ENCODE peak calls at places on chromosomes 13 and 19, in four cellular contexts. Y is ascending aorta, D is lower leg skin, H is fibroblast of villous mesenchyme. V is an unnamed sample.

GRCh38 chr13:34340534-34340933 is 522.6 kb downstream of the RFC3 start:
- DNase-seq in Y (no peak), D (peak; percentile 53), H (peak; percentile 29), V (no peak)

GRCh38 chr13:74452881-74453280 is 318.7 kb upstream of the KLF12 start:
- DNase-seq in Y (no peak), D (no peak), H (no peak), V (no peak)

GRCh38 chr13:38350114-38350617 is 515 bp downstream of the UFM1 start:
- DNase-seq in H (peak; percentile 65), D (peak; percentile 59), Y (peak; percentile 81), V (peak; percentile 69)

GRCh38 chr13:29754486-29754806 is 96.0 kb downstream of the UBL3 start:
- DNase-seq in H (peak; percentile 48), Y (no peak), D (no peak), V (no peak)

GRCh38 chr19:55441319-55441691 is 1.8 kb downstream of the SHISA7 start:
- DNase-seq in D (no peak), Y (no peak), H (no peak), V (no peak)

GRCh38 chr13:74046461-74046860 is 87.7 kb downstream of the KLF12 start:
- DNase-seq in Y (no peak), D (no peak), H (no peak), V (no peak)

GRCh38 chr19:44846455-44847143 is 502 bp downstream of the NECTIN2 start:
- DNase-seq in Y (no peak), D (peak; percentile 52), H (peak; percentile 47), V (no peak)

GRCh38 chr19:50870417-50871089 is 2.7 kb upstream of the KLK2 start:
- DNase-seq in Y (no peak), H (no peak), D (no peak), V (no peak)

GRCh38 chr19:46787331-46788100 is 878 bp downstream of the SLC1A5 start:
- DNase-seq in H (peak; percentile 78), Y (peak; percentile 76), D (peak; percentile 40), V (no peak)

GRCh38 chr13:20461481-20461859 is 64.2 kb downstream of the CRYL1 start:
- DNase-seq in Y (no peak), D (no peak), H (peak; percentile 30), V (no peak)

GRCh38 chr13:79295906-79296564 is 110.0 kb downstream of the RBM26 start:
- DNase-seq in Y (no peak), H (no peak), D (no peak), V (no peak)

GRCh38 chr19:3547301-3547731 is 8.3 kb downstream of the TEKTIP1 start:
- DNase-seq in Y (no peak), H (no peak), D (no peak), V (no peak)

GRCh38 chr13:30142502-30143211 is 164.7 kb downstream of the KATNAL1 start:
- DNase-seq in H (peak; percentile 99), Y (no peak), D (peak; percentile 61), V (no peak)

GRCh38 chr19:57709616-57710015 is 612 bp upstream of the ZNF154 start:
- DNase-seq in H (no peak), D (no peak), Y (no peak), V (no peak)

GRCh38 chr19:41994994-41995958 is 1.2 kb upstream of the ATP1A3 start:
- DNase-seq in Y (no peak), D (no peak), H (no peak), V (no peak)

GRCh38 chr19:47036233-47036651 is 12.2 kb downstream of the TMEM160 start:
- DNase-seq in D (no peak), Y (no peak), H (no peak), V (no peak)

GRCh38 chr19:35555301-35556005 is 8.0 kb downstream of the ATP4A start:
- DNase-seq in H (peak; percentile 27), Y (no peak), D (no peak), V (no peak)

GRCh38 chr19:30567535-30568232 is 195.5 kb downstream of the ZNF536 start:
- DNase-seq in H (no peak), D (no peak), Y (no peak), V (no peak)

GRCh38 chr13:40102854-40103253 is 447.4 kb downstream of the COG6 start:
- DNase-seq in D (no peak), H (peak; percentile 53), Y (no peak), V (peak; percentile 24)

GRCh38 chr13:100213576-100213975 is 124.7 kb downstream of the PCCA start:
- DNase-seq in H (no peak), Y (no peak), D (no peak), V (no peak)

GRCh38 chr19:30240904-30241695 is 131.1 kb upstream of the ZNF536 start:
- DNase-seq in H (no peak), D (no peak), Y (no peak), V (no peak)

GRCh38 chr19:41230067-41230857 is 11.2 kb downstream of the AXL start:
- DNase-seq in Y (no peak), D (no peak), H (no peak), V (no peak)

GRCh38 chr13:58247080-58247479 is 615.5 kb downstream of the PCDH17 start:
- DNase-seq in D (no peak), H (no peak), Y (no peak), V (no peak)

GRCh38 chr13:21149568-21149967 is 26.8 kb downstream of the SKA3 start:
- DNase-seq in D (no peak), H (no peak), Y (no peak), V (no peak)

GRCh38 chr13:93345061-93345460 is 118.5 kb downstream of the GPC6 start:
- DNase-seq in Y (no peak), H (peak; percentile 17), D (no peak), V (no peak)

GRCh38 chr13:93690139-93690538 is 463.5 kb downstream of the GPC6 start:
- DNase-seq in Y (no peak), D (no peak), H (peak; percentile 55), V (no peak)

GRCh38 chr13:39600766-39601165 is 2.2 kb downstream of the LHFPL6 start:
- DNase-seq in D (no peak), H (no peak), Y (peak; percentile 72), V (no peak)

GRCh38 chr13:65597839-65598818 is 1632.0 kb downstream of the PCDH9 start:
- DNase-seq in D (no peak), Y (no peak), H (peak; percentile 24), V (no peak)

GRCh38 chr13:102729560-102730275 is 34.9 kb upstream of the METTL21C start:
- DNase-seq in Y (no peak), H (peak; percentile 42), D (no peak), V (no peak)

GRCh38 chr13:29160862-29161261 is 340.7 kb downstream of the MTUS2 start:
- DNase-seq in Y (no peak), H (no peak), D (no peak), V (no peak)

GRCh38 chr19:39413269-39413902 is 917 bp downstream of the PLEKHG2 start:
- DNase-seq in D (peak; percentile 59), Y (peak; percentile 88), H (peak; percentile 70), V (no peak)

GRCh38 chr13:21435710-21436151 is 23.4 kb downstream of the ZDHHC20 start:
- DNase-seq in D (peak; percentile 79), Y (no peak), H (peak; percentile 87), V (no peak)

GRCh38 chr19:3358919-3359849 is 7.2 kb upstream of the NFIC start:
- DNase-seq in H (peak; percentile 66), Y (peak; percentile 81), D (no peak), V (no peak)

GRCh38 chr19:48419158-48419920 is 25.9 kb downstream of the GRIN2D start:
- DNase-seq in Y (no peak), D (no peak), H (peak; percentile 29), V (no peak)

GRCh38 chr13:67229438-67230242 is 496 bp downstream of the PCDH9 start:
- DNase-seq in H (peak; percentile 1), Y (no peak), D (no peak), V (no peak)

GRCh38 chr13:27354379-27354778 is 70.0 kb upstream of the GTF3A start:
- DNase-seq in H (peak; percentile 44), Y (no peak), D (no peak), V (no peak)

GRCh38 chr19:39927076-39927475 is 7.4 kb downstream of the FCGBP start:
- DNase-seq in Y (no peak), H (no peak), D (no peak), V (no peak)

GRCh38 chr19:51226068-51226467 is 1.2 kb downstream of the CD33 start:
- DNase-seq in D (no peak), H (no peak), Y (no peak), V (no peak)

GRCh38 chr19:19782783-19783182 is 38.8 kb downstream of the ZNF506 start:
- DNase-seq in D (no peak), Y (no peak), H (no peak), V (no peak)

GRCh38 chr13:48727252-48728011 is 73.7 kb downstream of the CYSLTR2 start:
- DNase-seq in Y (no peak), H (peak; percentile 99), D (no peak), V (no peak)

GRCh38 chr19:33997690-33998089 is 174.6 kb upstream of the LSM14A start:
- DNase-seq in Y (no peak), D (no peak), H (no peak), V (no peak)
- TF ChIP-seq CTCF in Y (no peak), D (no peak), H (peak; percentile 4), V (no peak)

GRCh38 chr13:61246351-61246750 is 169.3 kb downstream of the PCDH20 start:
- DNase-seq in H (no peak), D (no peak), Y (no peak), V (no peak)

GRCh38 chr13:61252213-61252612 is 163.4 kb downstream of the PCDH20 start:
- DNase-seq in Y (no peak), D (no peak), H (no peak), V (no peak)

GRCh38 chr13:61253105-61253877 is 162.4 kb downstream of the PCDH20 start:
- DNase-seq in H (no peak), D (no peak), Y (no peak), V (no peak)

GRCh38 chr13:61247149-61247936 is 168.3 kb downstream of the PCDH20 start:
- DNase-seq in Y (no peak), H (no peak), D (no peak), V (no peak)
- TF ChIP-seq CTCF in Y (no peak), H (no peak), D (no peak), V (no peak)

GRCh38 chr19:49683814-49684250 is 5.6 kb upstream of the ADM5 start:
- DNase-seq in Y (no peak), H (no peak), D (no peak), V (no peak)

GRCh38 chr19:49685845-49686332 is 3.5 kb upstream of the ADM5 start:
- DNase-seq in D (no peak), H (no peak), Y (no peak), V (no peak)

GRCh38 chr19:49686503-49687088 is 2.8 kb upstream of the ADM5 start:
- DNase-seq in Y (no peak), H (no peak), D (no peak), V (no peak)

GRCh38 chr19:49684251-49684982 is 5.0 kb upstream of the ADM5 start:
- DNase-seq in Y (no peak), H (no peak), D (no peak), V (no peak)

GRCh38 chr19:49684983-49685553 is 4.3 kb upstream of the ADM5 start:
- DNase-seq in H (no peak), Y (no peak), D (no peak), V (no peak)
- TF ChIP-seq CTCF in H (no peak), Y (no peak), D (no peak), V (no peak)

DNA sequence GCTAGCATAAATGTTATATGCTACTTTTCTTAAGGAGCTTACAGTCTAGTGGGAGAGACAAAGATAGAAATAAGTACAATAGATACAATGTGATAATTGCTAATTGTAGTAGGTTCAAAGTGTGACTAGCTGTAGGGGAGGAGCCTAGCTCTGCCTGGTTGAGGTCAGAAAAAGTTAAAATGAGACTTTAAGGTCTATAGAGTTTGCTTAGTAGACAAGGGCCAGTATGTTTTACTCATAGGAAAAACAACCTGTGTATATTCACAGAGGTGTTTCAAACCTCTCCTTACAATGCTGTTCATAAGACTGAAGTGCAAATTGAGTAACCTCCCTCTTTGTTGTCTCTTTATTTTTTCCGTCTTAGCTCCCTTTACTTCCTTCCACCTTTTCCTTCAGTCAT is 56.1 kb downstream of the PDS5B start:
- DNase-seq in H (no peak), Y (no peak), D (no peak), V (no peak)
- TF ChIP-seq CTCF in H (no peak), Y (no peak), D (no peak), V (no peak)

V was measured in omental fat pad.